ENCODE peak calls at places on chromosomes 7 and 10, in five cellular contexts. X is IMR-90, Q is HepG2, T is H1, L is K562. U is an unnamed sample.
A peak's percentile ranks its signal among the peaks of the same experiment; 100 is the strongest.

GRCh38 chr10:84423729-84424128 is 95.3 kb downstream of the CCSER2 start:
- DNase-seq in X (peak; percentile 35), Q (no peak), T (no peak), L (no peak), U (no peak)

GRCh38 chr10:113301342-113301984 is 251.4 kb upstream of the HABP2 start:
- DNase-seq in X (no peak), Q (peak; percentile 3), T (no peak), L (no peak), U (no peak)

GRCh38 chr10:26215923-26216576 is 524 bp upstream of the GAD2 start:
- DNase-seq in X (no peak), Q (no peak), T (no peak), L (no peak), U (peak; percentile 50)

GRCh38 chr7:101554584-101555268 is 74.4 kb downstream of the MYL10 start:
- DNase-seq in X (no peak), Q (no peak), T (no peak), L (no peak), U (no peak)

GRCh38 chr7:129210256-129210988 is 14.4 kb upstream of the AHCYL2 start:
- DNase-seq in X (peak; percentile 44), Q (peak; percentile 45), T (peak; percentile 41), L (peak; percentile 88), U (peak; percentile 94)

GRCh38 chr7:129793506-129794310 is 159.1 kb downstream of the UBE2H start:
- DNase-seq in X (no peak), Q (no peak), T (no peak), L (peak; percentile 68), U (peak; percentile 57)

GRCh38 chr10:11407939-11408338 is 203.5 kb downstream of the USP6NL start:
- DNase-seq in X (no peak), Q (no peak), T (no peak), L (no peak), U (no peak)

GRCh38 chr10:80191589-80192270 is 13.6 kb downstream of the ANXA11 start:
- DNase-seq in X (no peak), Q (no peak), T (no peak), L (no peak), U (no peak)

GRCh38 chr7:44980393-44981034 is 1.7 kb upstream of the MYO1G start:
- DNase-seq in X (peak; percentile 83), Q (no peak), T (no peak), L (no peak), U (no peak)

GRCh38 chr10:50456711-50457110 is 167.0 kb downstream of the SGMS1 start:
- DNase-seq in X (no peak), Q (no peak), T (no peak), L (no peak), U (no peak)

GRCh38 chr7:51376420-51377092 is 59.9 kb upstream of the COBL start:
- DNase-seq in X (no peak), Q (no peak), T (no peak), L (peak; percentile 43), U (no peak)

GRCh38 chr10:120456626-120457430 is at the start of gene PLPP4:
- DNase-seq in X (no peak), Q (no peak), T (no peak), L (peak; percentile 29), U (peak; percentile 91)

GRCh38 chr7:6478186-6478585 is 30.4 kb upstream of the DAGLB start:
- DNase-seq in X (no peak), Q (no peak), T (no peak), L (no peak), U (no peak)

GRCh38 chr10:109971640-109972039 is 36.1 kb upstream of the ADD3 start:
- DNase-seq in X (no peak), Q (peak; percentile 63), T (no peak), L (no peak), U (no peak)

GRCh38 chr7:121395494-121395960 is 581 bp downstream of the FAM3C start:
- DNase-seq in X (peak; percentile 13), Q (peak; percentile 7), T (no peak), L (no peak), U (peak; percentile 26)

GRCh38 chr10:98456688-98457482 is 10.2 kb upstream of the HPS1 start:
- DNase-seq in X (no peak), Q (no peak), T (no peak), L (no peak), U (peak; percentile 42)

GRCh38 chr7:149883452-149883861 is 9.7 kb downstream of the ATP6V0E2 start:
- DNase-seq in X (peak; percentile 51), Q (peak; percentile 41), T (peak; percentile 29), L (peak; percentile 75), U (peak; percentile 82)

GRCh38 chr7:85573849-85574248 is 387.0 kb upstream of the SEMA3D start:
- DNase-seq in X (no peak), Q (no peak), T (no peak), L (no peak), U (no peak)

GRCh38 chr7:51633006-51633405 is 316.4 kb upstream of the COBL start:
- DNase-seq in X (no peak), Q (no peak), T (no peak), L (no peak), U (no peak)

GRCh38 chr10:79938728-79939380 is 10.1 kb downstream of the SFTPD start:
- DNase-seq in X (no peak), Q (no peak), T (no peak), L (no peak), U (peak; percentile 55)

GRCh38 chr10:60937022-60937421 is 7.0 kb downstream of the RHOBTB1 start:
- DNase-seq in X (no peak), Q (no peak), T (no peak), L (no peak), U (no peak)

GRCh38 chr10:113056030-113056429 is 106.0 kb downstream of the TCF7L2 start:
- DNase-seq in X (peak; percentile 32), Q (no peak), T (no peak), L (no peak), U (no peak)

GRCh38 chr10:118956253-118957140 is 73.0 kb upstream of the NANOS1 start:
- DNase-seq in X (no peak), Q (no peak), T (no peak), L (no peak), U (no peak)

GRCh38 chr10:15715619-15716227 is 4.0 kb downstream of the ITGA8 start:
- DNase-seq in X (no peak), Q (no peak), T (no peak), L (peak; percentile 50), U (peak; percentile 55)

GRCh38 chr10:14588084-14588937 is 186.4 kb downstream of the FAM107B start:
- DNase-seq in X (peak; percentile 100), Q (peak; percentile 84), T (no peak), L (no peak), U (no peak)

GRCh38 chr7:133310232-133310852 is 57.5 kb downstream of the EXOC4 start:
- DNase-seq in X (peak; percentile 35), Q (peak; percentile 7), T (no peak), L (no peak), U (no peak)

GRCh38 chr10:73480158-73480557 is 15.7 kb downstream of the PPP3CB start:
- DNase-seq in X (peak; percentile 79), Q (no peak), T (no peak), L (no peak), U (no peak)

GRCh38 chr10:4776234-4776638 is 49.8 kb upstream of the AKR1E2 start:
- DNase-seq in X (no peak), Q (no peak), T (no peak), L (no peak), U (no peak)

GRCh38 chr7:80027616-80028173 is 106.9 kb upstream of the GNAI1 start:
- DNase-seq in X (no peak), Q (no peak), T (no peak), L (no peak), U (no peak)

GRCh38 chr10:118840071-118840775 is 85.5 kb upstream of the CACUL1 start:
- DNase-seq in X (no peak), Q (no peak), T (no peak), L (peak; percentile 22), U (no peak)

GRCh38 chr10:48605786-48606529 is 1.1 kb upstream of the ARHGAP22 start:
- DNase-seq in X (peak; percentile 76), Q (no peak), T (no peak), L (no peak), U (no peak)

GRCh38 chr7:84729284-84729683 is 457.6 kb downstream of the SEMA3D start:
- DNase-seq in X (peak; percentile 91), Q (no peak), T (no peak), L (no peak), U (no peak)

GRCh38 chr7:23918856-23919255 is 208.8 kb downstream of the STK31 start:
- DNase-seq in X (no peak), Q (no peak), T (peak; percentile 25), L (no peak), U (no peak)

GRCh38 chr10:97434055-97434454 is 8.1 kb downstream of the PGAM1 start:
- DNase-seq in X (no peak), Q (no peak), T (no peak), L (no peak), U (no peak)

GRCh38 chr7:137844690-137845425 is 1.9 kb downstream of the DGKI start:
- DNase-seq in X (no peak), Q (no peak), T (no peak), L (no peak), U (no peak)
- H3K27me3 ChIP-seq in X (no peaks in the 10 kb centered on the region), Q (peaks cover 29% of the 10 kb centered on the region), T (peaks cover 46% of the 10 kb centered on the region), L (peaks cover 43% of the 10 kb centered on the region), U (no peaks in the 10 kb centered on the region)

DNA sequence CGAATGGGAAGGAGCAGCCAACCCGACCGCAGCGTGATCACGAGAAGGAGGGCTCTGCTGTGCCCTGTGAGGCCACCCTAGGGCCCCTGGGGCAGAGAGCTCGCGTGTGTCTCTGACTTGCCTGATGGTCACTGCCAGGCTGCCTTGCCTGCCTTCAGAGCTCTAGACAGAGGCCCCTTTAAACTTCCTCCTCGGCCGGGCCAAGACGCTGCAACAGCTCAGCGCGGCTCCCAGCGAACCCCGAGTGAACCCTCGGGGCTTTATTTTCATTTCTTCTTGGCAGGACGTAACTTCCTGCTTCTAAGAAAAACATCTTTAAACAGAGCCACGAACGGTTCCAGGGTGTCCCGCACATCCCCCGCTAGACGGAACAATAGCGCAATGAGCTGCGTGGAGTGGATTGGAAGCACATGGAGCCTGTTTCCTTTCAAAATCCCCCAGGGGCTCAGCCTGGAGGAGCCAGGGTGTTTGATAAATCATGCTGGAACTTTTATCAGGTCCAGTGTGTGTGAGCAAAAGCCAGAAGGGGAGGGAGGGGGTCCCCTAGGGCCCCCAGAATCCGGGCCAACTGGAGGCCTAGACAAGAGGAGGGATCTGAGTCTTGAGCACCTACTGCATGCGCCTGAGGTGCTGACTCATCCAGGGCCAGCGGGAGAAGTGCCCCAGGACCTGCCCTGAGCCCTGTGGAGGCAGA is 134.1 kb upstream of the GDF10 start:
- DNase-seq in X (peak; percentile 80), Q (no peak), T (no peak), L (no peak), U (no peak)
- TF ChIP-seq USF2 in X (no peak), Q (no peak), T (no peak), L (no peak), U (no peak)

GRCh38 chr10:132497083-132497680 is 40.4 kb upstream of the INPP5A start:
- DNase-seq in X (no peak), Q (no peak), T (no peak), L (no peak), U (no peak)

GRCh38 chr10:132496360-132497082 is 41.1 kb upstream of the INPP5A start:
- DNase-seq in X (no peak), Q (no peak), T (no peak), L (no peak), U (no peak)

GRCh38 chr10:132499367-132499685 is 38.3 kb upstream of the INPP5A start:
- DNase-seq in X (no peak), Q (no peak), T (no peak), L (no peak), U (no peak)

GRCh38 chr10:132498562-132499366 is 38.8 kb upstream of the INPP5A start:
- DNase-seq in X (no peak), Q (no peak), T (no peak), L (no peak), U (no peak)

GRCh38 chr10:132497788-132498561 is 39.6 kb upstream of the INPP5A start:
- DNase-seq in X (no peak), Q (no peak), T (no peak), L (no peak), U (no peak)
- H3K27me3 ChIP-seq in X (peaks cover 43% of the 10 kb centered on the region), Q (peaks cover 80% of the 10 kb centered on the region), T (no peaks in the 10 kb centered on the region), L (peaks cover 23% of the 10 kb centered on the region), U (peaks cover 5% of the 10 kb centered on the region)

GRCh38 chr7:43553999-43554398 is 28.9 kb upstream of the STK17A start:
- DNase-seq in X (no peak), Q (peak; percentile 22), T (no peak), L (no peak), U (no peak)
- TF ChIP-seq USF2 in X (no peak), Q (no peak), T (no peak), L (no peak), U (no peak)